ENCODE peak calls at places on chromosomes 4 and X, in seven cellular contexts. U is GM12878, W is lower lobe of right lung, L is DND-41, C is A549, M is AG10803, I is AG04449. T is an unnamed sample.

GRCh38 chr4:158176108-158176507 is 3.3 kb upstream of the GASK1B start:
- DNase-seq in U (no peak), W (peak; percentile 74), L (no peak), C (no peak), M (peak; percentile 40), I (no peak), T (no peak)

GRCh38 chr4:1756079-1756478 is 34.8 kb downstream of the TACC3 start:
- DNase-seq in U (no peak), W (no peak), L (no peak), C (no peak), M (no peak), I (no peak), T (no peak)

GRCh38 chrX:334331-334891 is 15.8 kb upstream of the GTPBP6 start:
- DNase-seq in U (no peak), W (peak; percentile 38), L (no peak), C (no peak), M (no peak), I (no peak), T (no peak)

GRCh38 chr4:114077610-114078009 is 98.2 kb upstream of the ARSJ start:
- DNase-seq in U (no peak), W (no peak), L (no peak), C (no peak), M (peak; percentile 91), I (peak; percentile 83), T (peak; percentile 58)

GRCh38 chrX:13837290-13837745 is 20.4 kb upstream of the GPM6B start:
- DNase-seq in U (no peak), W (no peak), L (no peak), C (no peak), M (no peak), I (no peak), T (no peak)

GRCh38 chr4:168634276-168634802 is 137.5 kb downstream of the PALLD start:
- DNase-seq in U (no peak), W (no peak), L (no peak), C (no peak), M (peak; percentile 98), I (peak; percentile 98), T (peak; percentile 96)

GRCh38 chr4:107894138-107894603 is 37.2 kb upstream of the CYP2U1 start:
- DNase-seq in U (no peak), W (no peak), L (no peak), C (no peak), M (no peak), I (no peak), T (no peak)

GRCh38 chr4:82704156-82704555 is 94.4 kb downstream of the SCD5 start:
- DNase-seq in U (no peak), W (no peak), L (no peak), C (no peak), M (peak; percentile 44), I (no peak), T (no peak)

GRCh38 chr4:85509882-85510631 is 35.1 kb downstream of the ARHGAP24 start:
- DNase-seq in U (no peak), W (no peak), L (no peak), C (no peak), M (no peak), I (no peak), T (no peak)

GRCh38 chrX:24294619-24295018 is 19.2 kb downstream of the SUPT20HL2 start:
- DNase-seq in U (no peak), W (no peak), L (peak; percentile 6), C (peak; percentile 7), M (no peak), I (no peak), T (no peak)

GRCh38 chrX:71128915-71129765 is 10.7 kb downstream of the MED12 start:
- DNase-seq in U (no peak), W (peak; percentile 76), L (peak; percentile 76), C (peak; percentile 64), M (peak; percentile 45), I (no peak), T (no peak)

GRCh38 chr4:25654971-25655963 is at the start of gene SLC34A2:
- DNase-seq in U (no peak), W (peak; percentile 88), L (no peak), C (no peak), M (no peak), I (no peak), T (no peak)

GRCh38 chr4:38669233-38669632 is 5.2 kb downstream of the KLF3 start:
- DNase-seq in U (no peak), W (no peak), L (no peak), C (no peak), M (no peak), I (no peak), T (no peak)

GRCh38 chr4:140851032-140851636 is 94.9 kb upstream of the TBC1D9 start:
- DNase-seq in U (peak; percentile 33), W (no peak), L (peak; percentile 34), C (peak; percentile 49), M (peak; percentile 57), I (no peak), T (peak; percentile 41)

GRCh38 chrX:623268-623598 is 7.4 kb upstream of the SHOX start:
- DNase-seq in U (no peak), W (no peak), L (no peak), C (no peak), M (no peak), I (no peak), T (no peak)

GRCh38 chr4:96593422-96593821 is 753.5 kb downstream of the PDHA2 start:
- DNase-seq in U (no peak), W (no peak), L (no peak), C (no peak), M (no peak), I (no peak), T (no peak)

GRCh38 chrX:40719731-40720130 is 15.6 kb downstream of the MED14 start:
- DNase-seq in U (no peak), W (no peak), L (no peak), C (no peak), M (no peak), I (no peak), T (no peak)

GRCh38 chr4:151658959-151659593 is 101.7 kb downstream of the GATB start:
- DNase-seq in U (no peak), W (no peak), L (peak; percentile 21), C (no peak), M (peak; percentile 84), I (no peak), T (no peak)

GRCh38 chrX:46477435-46477834 is 67.8 kb downstream of the ZNF674 start:
- DNase-seq in U (no peak), W (no peak), L (no peak), C (no peak), M (no peak), I (no peak), T (no peak)

GRCh38 chrX:1486749-1487361 is 34.1 kb upstream of the ASMTL start:
- DNase-seq in U (no peak), W (no peak), L (peak; percentile 2), C (no peak), M (no peak), I (no peak), T (no peak)

GRCh38 chr4:25486171-25486570 is 109.1 kb downstream of the ANAPC4 start:
- DNase-seq in U (no peak), W (no peak), L (no peak), C (peak; percentile 21), M (no peak), I (no peak), T (no peak)

DNA sequence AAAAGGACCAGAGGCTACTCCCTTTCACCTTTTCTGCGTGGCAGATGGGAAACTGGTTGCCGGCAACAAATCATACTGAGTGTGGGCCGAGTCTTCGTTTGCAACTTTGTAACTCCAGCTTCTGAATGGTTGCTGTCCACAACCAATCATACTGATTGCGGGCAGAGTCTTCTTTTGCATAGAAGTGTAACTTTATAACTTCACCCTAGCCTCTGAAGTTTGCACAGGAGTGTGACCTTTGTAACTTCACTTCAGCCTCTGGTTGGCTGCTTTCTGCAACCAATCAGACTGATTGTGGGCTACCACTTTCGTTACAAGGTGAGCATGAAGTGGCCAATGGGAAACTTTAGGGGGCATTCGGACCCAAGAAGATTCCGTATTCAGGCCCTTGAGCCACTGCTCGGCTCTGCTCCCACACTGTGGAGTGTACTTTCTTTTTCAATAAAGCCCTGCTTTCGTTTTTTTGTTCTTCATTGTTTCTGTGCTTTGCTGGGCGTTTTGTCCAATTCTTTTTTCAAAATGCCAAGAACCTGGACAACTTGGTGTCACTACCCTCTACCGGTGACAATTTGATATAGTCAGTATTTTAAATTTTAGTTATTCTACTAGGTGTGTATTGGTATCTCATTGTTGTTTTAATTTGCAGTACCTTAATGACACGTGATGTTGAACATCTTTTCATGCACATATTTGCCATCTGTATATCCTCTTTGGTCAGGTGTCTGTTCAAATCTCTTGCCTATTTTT is 9.0 kb upstream of the PAGE5 start:
- DNase-seq in U (no peak), W (no peak), L (no peak), C (no peak), M (no peak), I (no peak), T (no peak)
- TF ChIP-seq CTCF in U (no peak), W (no peak), L (no peak), C (no peak), M (no peak), I (no peak), T (no peak)

DNA sequence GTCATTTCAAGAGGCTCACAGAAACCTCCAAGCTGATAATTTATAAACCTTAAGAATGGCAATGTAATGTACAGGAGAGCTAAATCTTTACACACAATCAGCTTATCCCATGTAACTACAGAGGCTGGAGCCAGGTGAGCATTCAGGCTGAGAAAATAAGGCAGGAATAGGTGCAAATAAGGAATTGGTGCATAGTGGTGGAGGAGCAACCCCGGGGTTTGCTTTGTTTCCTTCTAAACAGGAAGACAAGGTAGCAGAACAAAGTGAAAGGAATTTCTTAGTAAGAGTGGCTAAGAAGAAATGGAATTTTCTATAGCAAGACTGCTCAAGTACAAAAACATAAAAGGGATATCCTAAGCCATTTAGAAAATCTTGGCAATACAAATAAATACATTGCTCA is 82.4 kb downstream of the NR3C2 start:
- DNase-seq in U (no peak), W (no peak), L (no peak), C (no peak), M (no peak), I (no peak), T (no peak)
- H3K4me3 ChIP-seq in U (no peak overlapping the region), W (no peak overlapping the region), L (no peak overlapping the region), C (no peak overlapping the region), M (no peak overlapping the region), I (no peak overlapping the region), T (no peak overlapping the region)

GRCh38 chr4:181775298-181775697 is 467.9 kb upstream of the TENM3 start:
- DNase-seq in U (no peak), W (no peak), L (no peak), C (no peak), M (no peak), I (no peak), T (no peak)
- TF ChIP-seq CTCF in U (no peak), W (no peak), L (no peak), C (no peak), M (no peak), I (no peak), T (no peak)

GRCh38 chr4:88006956-88007303 is 505 bp upstream of the PKD2 start:
- DNase-seq in U (no peak), W (no peak), L (no peak), C (no peak), M (no peak), I (no peak), T (no peak)

GRCh38 chr4:88008624-88009235 is 1.3 kb downstream of the PKD2 start:
- DNase-seq in U (no peak), W (no peak), L (no peak), C (peak; percentile 4), M (peak; percentile 38), I (no peak), T (no peak)

GRCh38 chr4:88007304-88008132 is at the start of gene PKD2:
- DNase-seq in U (no peak), W (peak; percentile 88), L (peak; percentile 84), C (peak; percentile 67), M (peak; percentile 81), I (no peak), T (no peak)

GRCh38 chr4:88009871-88010270 is 2.4 kb downstream of the PKD2 start:
- DNase-seq in U (no peak), W (no peak), L (no peak), C (no peak), M (no peak), I (no peak), T (no peak)

GRCh38 chr4:88008133-88008621 is 742 bp downstream of the PKD2 start:
- DNase-seq in U (no peak), W (peak; percentile 48), L (peak; percentile 51), C (peak; percentile 30), M (peak; percentile 50), I (no peak), T (no peak)
- H3K4me3 ChIP-seq in U (peak overlapping the region; percentile 96), W (peak overlapping the region; percentile 84), L (peak overlapping the region; percentile 82), C (peak overlapping the region; percentile 98), M (peak overlapping the region; percentile 78), I (peak overlapping the region; percentile 78), T (peak overlapping the region; percentile 51)

T was measured in HFF-Myc.